ENCODE peak calls at places on chromosomes 12 and 14, in four cellular contexts. G is HCT116, P is HepG2, D is K562. N is an unnamed sample.

GRCh38 chr14:53032161-53032803 is 81.4 kb upstream of the FERMT2 start:
- DNase-seq in G (peak), P (peak), D (no peak), N (no peak)

GRCh38 chr14:104678346-104678745 is 11.1 kb upstream of the INF2 start:
- DNase-seq in G (no peak), P (no peak), D (peak), N (peak)

GRCh38 chr12:109065154-109065852 is 12.9 kb downstream of the USP30 start:
- DNase-seq in G (no peak), P (peak), D (no peak), N (peak)

GRCh38 chr14:67420102-67420739 is 8.3 kb upstream of the PLEK2 start:
- DNase-seq in G (no peak), P (peak), D (peak), N (peak)

GRCh38 chr12:98847242-98847641 is 202.2 kb downstream of the APAF1 start:
- DNase-seq in G (no peak), P (no peak), D (no peak), N (no peak)

GRCh38 chr14:103748539-103748867 is 32.9 kb downstream of the ZFYVE21 start:
- DNase-seq in G (no peak), P (no peak), D (no peak), N (no peak)

GRCh38 chr12:64696065-64696741 is 63.0 kb downstream of the GNS start:
- DNase-seq in G (no peak), P (peak), D (peak), N (no peak)

GRCh38 chr12:9732966-9733461 is at the start of gene CLECL1:
- DNase-seq in G (no peak), P (no peak), D (no peak), N (no peak)

GRCh38 chr12:98885778-98886177 is 240.7 kb downstream of the APAF1 start:
- DNase-seq in G (no peak), P (no peak), D (no peak), N (no peak)

GRCh38 chr12:92735131-92735721 is 32.4 kb downstream of the PLEKHG7 start:
- DNase-seq in G (no peak), P (no peak), D (no peak), N (no peak)

GRCh38 chr12:57772429-57773322 is at the start of gene EEF1AKMT3:
- DNase-seq in G (no peak), P (peak), D (peak), N (no peak)

GRCh38 chr12:62799126-62799736 is 135.7 kb downstream of the PPM1H start:
- DNase-seq in G (peak), P (peak), D (peak), N (peak)

GRCh38 chr12:96400631-96401060 is 407 bp upstream of the CDK17 start:
- DNase-seq in G (no peak), P (peak), D (no peak), N (peak)

GRCh38 chr12:119179335-119180021 is 747 bp downstream of the HSPB8 start:
- DNase-seq in G (peak), P (peak), D (no peak), N (no peak)

GRCh38 chr14:79971330-79971729 is 240.0 kb downstream of the DIO2 start:
- DNase-seq in G (no peak), P (no peak), D (no peak), N (no peak)

GRCh38 chr12:66154776-66155175 is 15.0 kb downstream of the TMBIM4 start:
- DNase-seq in G (no peak), P (no peak), D (no peak), N (no peak)

GRCh38 chr14:55272415-55272786 is 1.2 kb downstream of the FBXO34 start:
- DNase-seq in G (no peak), P (no peak), D (no peak), N (no peak)

GRCh38 chr12:42458575-42458974 is 131.0 kb downstream of the PRICKLE1 start:
- DNase-seq in G (no peak), P (no peak), D (no peak), N (no peak)

GRCh38 chr14:45015133-45015532 is 53.1 kb downstream of the TOGARAM1 start:
- DNase-seq in G (no peak), P (no peak), D (no peak), N (no peak)

GRCh38 chr12:84131076-84131475 is 781.5 kb downstream of the SLC6A15 start:
- DNase-seq in G (no peak), P (no peak), D (no peak), N (no peak)

GRCh38 chr14:73786942-73787759 is 64.5 kb upstream of the PTGR2 start:
- DNase-seq in G (no peak), P (no peak), D (peak), N (no peak)

GRCh38 chr12:26018926-26019325 is 60.4 kb downstream of the RASSF8 start:
- DNase-seq in G (no peak), P (no peak), D (no peak), N (no peak)

GRCh38 chr14:99515301-99516155 is 34.3 kb downstream of the CCNK start:
- DNase-seq in G (no peak), P (no peak), D (no peak), N (no peak)

GRCh38 chr14:32984531-32984930 is 45.9 kb downstream of the NPAS3 start:
- DNase-seq in G (no peak), P (no peak), D (no peak), N (no peak)

GRCh38 chr14:32980887-32981501 is 42.3 kb downstream of the NPAS3 start:
- DNase-seq in G (no peak), P (no peak), D (no peak), N (no peak)

GRCh38 chr14:32991706-32992105 is 53.0 kb downstream of the NPAS3 start:
- DNase-seq in G (no peak), P (no peak), D (no peak), N (no peak)

GRCh38 chr14:32985881-32986280 is 47.2 kb downstream of the NPAS3 start:
- DNase-seq in G (no peak), P (no peak), D (no peak), N (no peak)

GRCh38 chr14:32986791-32987545 is 48.3 kb downstream of the NPAS3 start:
- DNase-seq in G (no peak), P (no peak), D (no peak), N (no peak)
- TF ChIP-seq FOSL1 in G (no peak), P (no peak), D (no peak), N (no peak)

GRCh38 chr12:120690083-120690450 is 3.1 kb downstream of the MLEC start:
- DNase-seq in G (no peak), P (no peak), D (no peak), N (no peak)

GRCh38 chr12:120689397-120690082 is 2.6 kb downstream of the MLEC start:
- DNase-seq in G (no peak), P (peak), D (no peak), N (no peak)

GRCh38 chr12:120686690-120687569 is at the start of gene MLEC:
- DNase-seq in G (peak), P (peak), D (peak), N (peak)

GRCh38 chr12:120687570-120688289 is 781 bp downstream of the MLEC start:
- DNase-seq in G (no peak), P (no peak), D (peak), N (no peak)

GRCh38 chr12:120688527-120689071 is 1.6 kb downstream of the MLEC start:
- DNase-seq in G (no peak), P (no peak), D (no peak), N (no peak)
- TF ChIP-seq FOSL1 in G (no peak), P (no peak), D (no peak), N (no peak)

DNA sequence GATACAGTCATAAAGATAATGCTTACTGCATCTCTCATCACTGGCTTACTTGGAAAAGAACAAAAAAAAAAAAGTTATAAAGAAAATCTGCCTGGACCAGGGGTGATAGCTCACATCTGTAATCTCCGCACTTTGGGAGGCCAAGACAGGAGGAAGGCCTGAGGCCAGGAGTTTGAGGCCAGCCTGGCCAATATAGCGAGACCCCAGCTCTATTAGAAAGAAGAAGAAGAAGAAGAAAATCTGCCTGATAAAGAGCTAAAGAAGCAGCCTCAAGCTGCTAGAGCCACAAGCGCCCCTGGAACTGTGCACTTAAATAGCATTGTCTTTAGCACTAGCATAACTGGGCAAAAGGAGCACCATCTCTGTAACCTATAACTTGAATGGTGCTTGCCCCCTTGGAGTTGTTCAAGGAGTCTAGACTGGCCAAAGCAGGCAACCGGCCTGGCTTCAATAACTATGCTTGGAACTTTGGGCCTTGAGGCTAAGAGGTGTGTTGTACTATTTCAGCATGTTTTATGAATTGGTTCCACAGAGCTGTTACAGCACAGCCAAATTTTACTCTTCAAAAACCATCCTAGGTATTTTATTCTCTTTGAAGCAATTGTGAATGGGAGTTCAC is 53.2 kb downstream of the SINHCAF start:
- DNase-seq in G (no peak), P (no peak), D (no peak), N (no peak)
- TF ChIP-seq FOSL1 in G (no peak), P (no peak), D (no peak), N (no peak)

GRCh38 chr14:61581340-61581739 is 114.0 kb upstream of the HIF1A start:
- DNase-seq in G (no peak), P (peak), D (no peak), N (no peak)

GRCh38 chr14:61578745-61579144 is 116.6 kb upstream of the HIF1A start:
- DNase-seq in G (no peak), P (no peak), D (no peak), N (no peak)

GRCh38 chr14:61584258-61584657 is 111.1 kb upstream of the HIF1A start:
- DNase-seq in G (no peak), P (no peak), D (no peak), N (no peak)

GRCh38 chr14:61582815-61583214 is 112.5 kb upstream of the HIF1A start:
- DNase-seq in G (no peak), P (no peak), D (no peak), N (no peak)

DNA sequence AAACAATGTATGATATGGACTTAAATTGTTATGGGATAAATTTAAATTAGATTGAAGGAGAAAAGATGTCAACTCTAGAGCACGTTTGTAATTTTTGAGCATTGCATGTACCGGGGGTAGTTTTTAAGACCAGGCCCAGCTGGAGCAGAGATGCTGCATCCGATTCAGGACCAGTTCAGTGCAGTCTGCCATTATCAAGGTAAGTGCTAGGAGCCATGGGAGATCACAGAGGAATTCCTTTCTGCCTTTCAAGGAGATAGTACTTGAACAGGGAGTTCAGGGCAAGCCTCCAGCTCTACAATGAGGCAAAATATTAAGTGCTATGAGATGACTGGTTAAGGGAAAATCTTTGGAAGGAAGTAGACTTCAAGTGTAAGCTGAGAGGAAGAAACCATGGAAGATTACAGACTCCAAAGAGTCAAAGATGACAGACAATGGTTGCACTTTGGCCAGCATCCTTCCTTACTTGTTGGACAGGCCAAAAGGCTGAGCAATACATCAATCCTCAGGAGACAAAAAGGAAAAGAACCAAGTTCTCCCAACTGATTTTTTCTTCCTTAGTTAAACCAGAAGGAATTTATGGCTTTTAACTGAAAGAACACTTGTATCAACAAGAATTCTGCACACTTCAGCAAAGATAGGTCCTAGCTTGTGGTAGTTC is 113.2 kb upstream of the HIF1A start:
- DNase-seq in G (no peak), P (no peak), D (no peak), N (no peak)
- TF ChIP-seq FOSL1 in G (no peak), P (no peak), D (no peak), N (no peak)

GRCh38 chr12:11183009-11183408 is 3.7 kb downstream of the TAS2R42 start:
- DNase-seq in G (no peak), P (no peak), D (no peak), N (no peak)
- TF ChIP-seq FOSL1 in G (no peak), P (no peak), D (no peak), N (no peak)

GRCh38 chr14:88005978-88006851 is 1.3 kb downstream of the GPR65 start:
- DNase-seq in G (no peak), P (no peak), D (no peak), N (no peak)
- TF ChIP-seq FOSL1 in G (no peak), P (no peak), D (no peak), N (no peak)

GRCh38 chr12:116672842-116673516 is 64.9 kb downstream of the SPRING1 start:
- DNase-seq in G (no peak), P (no peak), D (no peak), N (no peak)

GRCh38 chr12:116674643-116675183 is 63.2 kb downstream of the SPRING1 start:
- DNase-seq in G (no peak), P (no peak), D (no peak), N (no peak)

GRCh38 chr12:116675339-116676107 is 62.3 kb downstream of the SPRING1 start:
- DNase-seq in G (no peak), P (no peak), D (no peak), N (no peak)

GRCh38 chr12:116672010-116672409 is 65.9 kb downstream of the SPRING1 start:
- DNase-seq in G (no peak), P (no peak), D (no peak), N (no peak)

GRCh38 chr12:116673713-116674112 is 64.2 kb downstream of the SPRING1 start:
- DNase-seq in G (peak), P (no peak), D (peak), N (no peak)
- TF ChIP-seq FOSL1 in G (no peak), P (no peak), D (no peak), N (no peak)